ENCODE peak calls at places on chromosomes 7 and 10, in nine cellular contexts. One of them, this sample, is unnamed.

GRCh38 chr7:132647311-132647710 is 71.0 kb upstream of the PLXNA4 start:
- DNase-seq in GM13976: no peak
- DNase-seq in effector memory CD4-positive, alpha-beta T cell: no peak
- DNase-seq in stimulated activated effector memory CD8-positive, alpha-beta T cell treated with anti-CD3 and anti-CD28 coated beads, Interleukin-12 subunit alpha, Interleukin-12 subunit beta, amount 100 ng/mL, for 72 hours: no peak
- DNase-seq in HS-5: no peak
- DNase-seq in HFFc6: no peak
- DNase-seq in NB4: no peak
- DNase-seq in RPMI8226: no peak
- DNase-seq in amniotic epithelial cell: no peak
- DNase-seq in this sample: no peak

GRCh38 chr7:72476608-72477305 is 64.6 kb upstream of the CALN1 start:
- DNase-seq in stimulated activated effector memory CD8-positive, alpha-beta T cell treated with anti-CD3 and anti-CD28 coated beads, Interleukin-12 subunit alpha, Interleukin-12 subunit beta, amount 100 ng/mL, for 72 hours: no peak
- DNase-seq in NB4: no peak
- DNase-seq in HS-5: no peak
- DNase-seq in amniotic epithelial cell: no peak
- DNase-seq in RPMI8226: no peak
- DNase-seq in HFFc6: no peak
- DNase-seq in effector memory CD4-positive, alpha-beta T cell: no peak
- DNase-seq in GM13976: no peak
- DNase-seq in this sample: no peak

GRCh38 chr10:72106896-72107295 is 18.5 kb upstream of the SPOCK2 start:
- DNase-seq in HS-5: no peak
- DNase-seq in HFFc6: no peak
- DNase-seq in GM13976: no peak
- DNase-seq in stimulated activated effector memory CD8-positive, alpha-beta T cell treated with anti-CD3 and anti-CD28 coated beads, Interleukin-12 subunit alpha, Interleukin-12 subunit beta, amount 100 ng/mL, for 72 hours: no peak
- DNase-seq in amniotic epithelial cell: no peak
- DNase-seq in RPMI8226: no peak
- DNase-seq in NB4: no peak
- DNase-seq in effector memory CD4-positive, alpha-beta T cell: no peak
- DNase-seq in this sample: no peak

GRCh38 chr10:44261710-44262455 is 123.0 kb downstream of the CXCL12 start:
- DNase-seq in effector memory CD4-positive, alpha-beta T cell: no peak
- DNase-seq in amniotic epithelial cell: peak; percentile 26
- DNase-seq in GM13976: peak; percentile 52
- DNase-seq in stimulated activated effector memory CD8-positive, alpha-beta T cell treated with anti-CD3 and anti-CD28 coated beads, Interleukin-12 subunit alpha, Interleukin-12 subunit beta, amount 100 ng/mL, for 72 hours: no peak
- DNase-seq in HS-5: no peak
- DNase-seq in NB4: no peak
- DNase-seq in HFFc6: peak; percentile 38
- DNase-seq in RPMI8226: no peak
- DNase-seq in this sample: no peak

GRCh38 chr7:2523941-2524807 is 4.6 kb downstream of the LFNG start:
- DNase-seq in HFFc6: peak; percentile 65
- DNase-seq in RPMI8226: peak; percentile 92
- DNase-seq in HS-5: no peak
- DNase-seq in stimulated activated effector memory CD8-positive, alpha-beta T cell treated with anti-CD3 and anti-CD28 coated beads, Interleukin-12 subunit alpha, Interleukin-12 subunit beta, amount 100 ng/mL, for 72 hours: no peak
- DNase-seq in amniotic epithelial cell: no peak
- DNase-seq in NB4: no peak
- DNase-seq in GM13976: no peak
- DNase-seq in effector memory CD4-positive, alpha-beta T cell: no peak
- DNase-seq in this sample: no peak

GRCh38 chr7:142587578-142588191 is 161.6 kb upstream of the PRSS1 start:
- DNase-seq in amniotic epithelial cell: peak; percentile 82
- DNase-seq in HS-5: no peak
- DNase-seq in effector memory CD4-positive, alpha-beta T cell: no peak
- DNase-seq in stimulated activated effector memory CD8-positive, alpha-beta T cell treated with anti-CD3 and anti-CD28 coated beads, Interleukin-12 subunit alpha, Interleukin-12 subunit beta, amount 100 ng/mL, for 72 hours: no peak
- DNase-seq in NB4: peak; percentile 80
- DNase-seq in GM13976: peak; percentile 67
- DNase-seq in HFFc6: peak; percentile 81
- DNase-seq in RPMI8226: peak; percentile 85
- DNase-seq in this sample: peak; percentile 82

GRCh38 chr7:51150193-51150592 is 166.4 kb downstream of the COBL start:
- DNase-seq in GM13976: no peak
- DNase-seq in HS-5: no peak
- DNase-seq in effector memory CD4-positive, alpha-beta T cell: no peak
- DNase-seq in HFFc6: no peak
- DNase-seq in NB4: no peak
- DNase-seq in amniotic epithelial cell: no peak
- DNase-seq in RPMI8226: no peak
- DNase-seq in stimulated activated effector memory CD8-positive, alpha-beta T cell treated with anti-CD3 and anti-CD28 coated beads, Interleukin-12 subunit alpha, Interleukin-12 subunit beta, amount 100 ng/mL, for 72 hours: no peak
- DNase-seq in this sample: no peak

GRCh38 chr7:47358944-47359588 is 222.8 kb downstream of the TNS3 start:
- DNase-seq in RPMI8226: no peak
- DNase-seq in stimulated activated effector memory CD8-positive, alpha-beta T cell treated with anti-CD3 and anti-CD28 coated beads, Interleukin-12 subunit alpha, Interleukin-12 subunit beta, amount 100 ng/mL, for 72 hours: no peak
- DNase-seq in HFFc6: no peak
- DNase-seq in effector memory CD4-positive, alpha-beta T cell: no peak
- DNase-seq in GM13976: no peak
- DNase-seq in NB4: no peak
- DNase-seq in HS-5: no peak
- DNase-seq in amniotic epithelial cell: no peak
- DNase-seq in this sample: no peak

GRCh38 chr10:113541554-113541902 is 11.3 kb upstream of the HABP2 start:
- DNase-seq in HFFc6: no peak
- DNase-seq in HS-5: no peak
- DNase-seq in effector memory CD4-positive, alpha-beta T cell: no peak
- DNase-seq in NB4: no peak
- DNase-seq in stimulated activated effector memory CD8-positive, alpha-beta T cell treated with anti-CD3 and anti-CD28 coated beads, Interleukin-12 subunit alpha, Interleukin-12 subunit beta, amount 100 ng/mL, for 72 hours: no peak
- DNase-seq in GM13976: no peak
- DNase-seq in amniotic epithelial cell: no peak
- DNase-seq in RPMI8226: no peak
- DNase-seq in this sample: no peak

GRCh38 chr7:81659697-81660395 is 110.0 kb downstream of the HGF start:
- DNase-seq in GM13976: no peak
- DNase-seq in HS-5: no peak
- DNase-seq in amniotic epithelial cell: peak; percentile 54
- DNase-seq in NB4: no peak
- DNase-seq in HFFc6: no peak
- DNase-seq in effector memory CD4-positive, alpha-beta T cell: no peak
- DNase-seq in RPMI8226: peak; percentile 87
- DNase-seq in stimulated activated effector memory CD8-positive, alpha-beta T cell treated with anti-CD3 and anti-CD28 coated beads, Interleukin-12 subunit alpha, Interleukin-12 subunit beta, amount 100 ng/mL, for 72 hours: no peak
- DNase-seq in this sample: no peak

GRCh38 chr7:40944981-40945585 is 757.8 kb downstream of the INHBA start:
- DNase-seq in effector memory CD4-positive, alpha-beta T cell: no peak
- DNase-seq in NB4: no peak
- DNase-seq in RPMI8226: no peak
- DNase-seq in HFFc6: no peak
- DNase-seq in amniotic epithelial cell: no peak
- DNase-seq in GM13976: no peak
- DNase-seq in stimulated activated effector memory CD8-positive, alpha-beta T cell treated with anti-CD3 and anti-CD28 coated beads, Interleukin-12 subunit alpha, Interleukin-12 subunit beta, amount 100 ng/mL, for 72 hours: no peak
- DNase-seq in HS-5: no peak
- DNase-seq in this sample: no peak

GRCh38 chr7:98137826-98138151 is 31.1 kb downstream of the LMTK2 start:
- DNase-seq in HFFc6: no peak
- DNase-seq in GM13976: peak; percentile 52
- DNase-seq in RPMI8226: no peak
- DNase-seq in HS-5: no peak
- DNase-seq in stimulated activated effector memory CD8-positive, alpha-beta T cell treated with anti-CD3 and anti-CD28 coated beads, Interleukin-12 subunit alpha, Interleukin-12 subunit beta, amount 100 ng/mL, for 72 hours: no peak
- DNase-seq in NB4: peak; percentile 91
- DNase-seq in effector memory CD4-positive, alpha-beta T cell: no peak
- DNase-seq in amniotic epithelial cell: no peak
- DNase-seq in this sample: peak; percentile 82

GRCh38 chr7:98622926-98623325 is 5.8 kb downstream of the NPTX2 start:
- DNase-seq in HFFc6: no peak
- DNase-seq in NB4: no peak
- DNase-seq in GM13976: no peak
- DNase-seq in amniotic epithelial cell: no peak
- DNase-seq in effector memory CD4-positive, alpha-beta T cell: no peak
- DNase-seq in HS-5: no peak
- DNase-seq in RPMI8226: no peak
- DNase-seq in stimulated activated effector memory CD8-positive, alpha-beta T cell treated with anti-CD3 and anti-CD28 coated beads, Interleukin-12 subunit alpha, Interleukin-12 subunit beta, amount 100 ng/mL, for 72 hours: no peak
- DNase-seq in this sample: no peak

GRCh38 chr7:40658731-40659130 is 523.9 kb downstream of the SUGCT start:
- DNase-seq in HFFc6: peak; percentile 66
- DNase-seq in GM13976: no peak
- DNase-seq in amniotic epithelial cell: peak; percentile 3
- DNase-seq in NB4: no peak
- DNase-seq in stimulated activated effector memory CD8-positive, alpha-beta T cell treated with anti-CD3 and anti-CD28 coated beads, Interleukin-12 subunit alpha, Interleukin-12 subunit beta, amount 100 ng/mL, for 72 hours: no peak
- DNase-seq in effector memory CD4-positive, alpha-beta T cell: no peak
- DNase-seq in HS-5: no peak
- DNase-seq in RPMI8226: no peak
- DNase-seq in this sample: no peak

GRCh38 chr7:142811154-142811737 is 40.5 kb downstream of the PRSS2 start:
- DNase-seq in NB4: peak; percentile 64
- DNase-seq in stimulated activated effector memory CD8-positive, alpha-beta T cell treated with anti-CD3 and anti-CD28 coated beads, Interleukin-12 subunit alpha, Interleukin-12 subunit beta, amount 100 ng/mL, for 72 hours: peak; percentile 57
- DNase-seq in effector memory CD4-positive, alpha-beta T cell: no peak
- DNase-seq in GM13976: no peak
- DNase-seq in RPMI8226: peak; percentile 76
- DNase-seq in HFFc6: peak; percentile 51
- DNase-seq in HS-5: no peak
- DNase-seq in amniotic epithelial cell: peak; percentile 45
- DNase-seq in this sample: peak; percentile 94

GRCh38 chr10:79385804-79386531 is 38.7 kb downstream of the PPIF start:
- DNase-seq in effector memory CD4-positive, alpha-beta T cell: no peak
- DNase-seq in GM13976: peak; percentile 41
- DNase-seq in NB4: peak; percentile 31
- DNase-seq in HS-5: no peak
- DNase-seq in stimulated activated effector memory CD8-positive, alpha-beta T cell treated with anti-CD3 and anti-CD28 coated beads, Interleukin-12 subunit alpha, Interleukin-12 subunit beta, amount 100 ng/mL, for 72 hours: no peak
- DNase-seq in HFFc6: no peak
- DNase-seq in RPMI8226: no peak
- DNase-seq in amniotic epithelial cell: no peak
- DNase-seq in this sample: no peak

GRCh38 chr10:68135362-68135761 is 26.1 kb downstream of the MYPN start:
- DNase-seq in effector memory CD4-positive, alpha-beta T cell: no peak
- DNase-seq in stimulated activated effector memory CD8-positive, alpha-beta T cell treated with anti-CD3 and anti-CD28 coated beads, Interleukin-12 subunit alpha, Interleukin-12 subunit beta, amount 100 ng/mL, for 72 hours: no peak
- DNase-seq in HS-5: peak; percentile 33
- DNase-seq in NB4: no peak
- DNase-seq in RPMI8226: no peak
- DNase-seq in amniotic epithelial cell: peak; percentile 12
- DNase-seq in HFFc6: peak; percentile 38
- DNase-seq in GM13976: no peak
- DNase-seq in this sample: no peak

GRCh38 chr10:132206377-132206745 is 19.6 kb downstream of the DPYSL4 start:
- DNase-seq in RPMI8226: no peak
- DNase-seq in NB4: no peak
- DNase-seq in HS-5: no peak
- DNase-seq in HFFc6: no peak
- DNase-seq in GM13976: no peak
- DNase-seq in amniotic epithelial cell: no peak
- DNase-seq in stimulated activated effector memory CD8-positive, alpha-beta T cell treated with anti-CD3 and anti-CD28 coated beads, Interleukin-12 subunit alpha, Interleukin-12 subunit beta, amount 100 ng/mL, for 72 hours: no peak
- DNase-seq in effector memory CD4-positive, alpha-beta T cell: no peak
- DNase-seq in this sample: no peak

GRCh38 chr7:81503321-81503720 is 266.5 kb downstream of the HGF start:
- DNase-seq in amniotic epithelial cell: no peak
- DNase-seq in NB4: no peak
- DNase-seq in GM13976: no peak
- DNase-seq in effector memory CD4-positive, alpha-beta T cell: no peak
- DNase-seq in HFFc6: no peak
- DNase-seq in stimulated activated effector memory CD8-positive, alpha-beta T cell treated with anti-CD3 and anti-CD28 coated beads, Interleukin-12 subunit alpha, Interleukin-12 subunit beta, amount 100 ng/mL, for 72 hours: no peak
- DNase-seq in HS-5: no peak
- DNase-seq in RPMI8226: no peak
- DNase-seq in this sample: no peak

GRCh38 chr10:87817291-87817872 is 644 bp downstream of the ATAD1 start:
- DNase-seq in HS-5: no peak
- DNase-seq in effector memory CD4-positive, alpha-beta T cell: no peak
- DNase-seq in RPMI8226: peak; percentile 30
- DNase-seq in GM13976: no peak
- DNase-seq in stimulated activated effector memory CD8-positive, alpha-beta T cell treated with anti-CD3 and anti-CD28 coated beads, Interleukin-12 subunit alpha, Interleukin-12 subunit beta, amount 100 ng/mL, for 72 hours: no peak
- DNase-seq in NB4: no peak
- DNase-seq in HFFc6: no peak
- DNase-seq in amniotic epithelial cell: no peak
- DNase-seq in this sample: peak; percentile 74

GRCh38 chr10:21194510-21194993 is 297.4 kb upstream of the NEBL start:
- DNase-seq in HS-5: no peak
- DNase-seq in effector memory CD4-positive, alpha-beta T cell: no peak
- DNase-seq in RPMI8226: peak; percentile 64
- DNase-seq in GM13976: no peak
- DNase-seq in HFFc6: no peak
- DNase-seq in amniotic epithelial cell: peak; percentile 28
- DNase-seq in stimulated activated effector memory CD8-positive, alpha-beta T cell treated with anti-CD3 and anti-CD28 coated beads, Interleukin-12 subunit alpha, Interleukin-12 subunit beta, amount 100 ng/mL, for 72 hours: no peak
- DNase-seq in NB4: no peak
- DNase-seq in this sample: peak; percentile 94

GRCh38 chr7:22675917-22676343 is 51.1 kb upstream of the IL6 start:
- DNase-seq in GM13976: no peak
- DNase-seq in HFFc6: peak; percentile 32
- DNase-seq in RPMI8226: no peak
- DNase-seq in stimulated activated effector memory CD8-positive, alpha-beta T cell treated with anti-CD3 and anti-CD28 coated beads, Interleukin-12 subunit alpha, Interleukin-12 subunit beta, amount 100 ng/mL, for 72 hours: no peak
- DNase-seq in HS-5: no peak
- DNase-seq in effector memory CD4-positive, alpha-beta T cell: no peak
- DNase-seq in NB4: no peak
- DNase-seq in amniotic epithelial cell: peak; percentile 92
- DNase-seq in this sample: no peak

This sample was measured in Kasumi-1.